ENCODE peak calls at places on chromosome 1, in five cellular contexts. E, X, L, T and I are unnamed samples.

GRCh38 chr1:109815809-109816791 is 52.4 kb upstream of the EPS8L3 start:
- DNase-seq in T (peak; percentile 15), L (no peak), X (no peak), E (no peak), I (no peak)

GRCh38 chr1:98119793-98120192 is 199.0 kb upstream of the DPYD start:
- DNase-seq in L (no peak), T (no peak), X (no peak), E (peak; percentile 69), I (peak; percentile 14)

GRCh38 chr1:41432481-41433280 is 51.8 kb downstream of the EDN2 start:
- DNase-seq in L (peak; percentile 19), T (peak; percentile 78), X (peak; percentile 43), E (peak; percentile 87), I (peak; percentile 93)

GRCh38 chr1:72568113-72568512 is 285.8 kb upstream of the NEGR1 start:
- DNase-seq in E (no peak), T (no peak), L (no peak), X (no peak), I (no peak)

GRCh38 chr1:3320246-3321152 is 134.0 kb upstream of the ARHGEF16 start:
- DNase-seq in E (no peak), L (no peak), X (no peak), T (no peak), I (no peak)

GRCh38 chr1:18907021-18907913 is 4.9 kb upstream of the ALDH4A1 start:
- DNase-seq in T (peak; percentile 63), E (peak; percentile 61), L (peak; percentile 33), X (peak; percentile 32), I (peak; percentile 68)

GRCh38 chr1:241706257-241706656 is 54.2 kb downstream of the WDR64 start:
- DNase-seq in T (peak; percentile 36), X (no peak), L (no peak), E (no peak), I (no peak)

GRCh38 chr1:203763505-203763904 is 1.5 kb upstream of the LAX1 start:
- DNase-seq in E (no peak), T (no peak), X (no peak), L (no peak), I (no peak)

GRCh38 chr1:204558467-204558866 is 42.3 kb downstream of the MDM4 start:
- DNase-seq in L (no peak), T (no peak), X (no peak), E (no peak), I (no peak)

GRCh38 chr1:200738348-200738732 is 353 bp upstream of the CAMSAP2 start:
- DNase-seq in L (no peak), T (no peak), E (no peak), X (no peak), I (no peak)

GRCh38 chr1:172630868-172631267 is 28.0 kb upstream of the FASLG start:
- DNase-seq in L (no peak), E (no peak), T (no peak), X (no peak), I (no peak)

GRCh38 chr1:54311506-54311905 is 94.7 kb downstream of the SSBP3 start:
- DNase-seq in T (peak; percentile 21), E (no peak), X (no peak), L (no peak), I (no peak)

GRCh38 chr1:114428083-114428754 is 82.8 kb downstream of the TRIM33 start:
- DNase-seq in T (peak; percentile 19), L (no peak), X (no peak), E (peak; percentile 6), I (peak; percentile 5)

GRCh38 chr1:113027449-113027848 is 45.5 kb upstream of the LRIG2 start:
- DNase-seq in T (no peak), E (no peak), L (no peak), X (no peak), I (no peak)

GRCh38 chr1:213715182-213715581 is 272.6 kb upstream of the PROX1 start:
- DNase-seq in L (no peak), T (no peak), E (no peak), X (no peak), I (no peak)

GRCh38 chr1:81142099-81142776 is 658.5 kb upstream of the ADGRL2 start:
- DNase-seq in T (peak; percentile 46), E (no peak), X (no peak), L (no peak), I (peak; percentile 31)